ENCODE peak calls at places on chromosomes 2 and 18, in four cellular contexts. X is colonic mucosa, V is breast epithelium, O is WTC11. Q is an unnamed sample.
A peak's percentile ranks its signal among the peaks of the same experiment; 100 is the strongest.

GRCh38 chr2:241852116-241852980 is 6.3 kb downstream of the PDCD1 start:
- DNase-seq in V (peak; percentile 40), O (peak; percentile 9), X (no peak), Q (no peak)

GRCh38 chr2:43774617-43775016 is 778 bp downstream of the DYNC2LI1 start:
- DNase-seq in X (no peak), O (no peak), V (no peak), Q (no peak)

GRCh38 chr2:74596584-74596983 is 42.1 kb downstream of the DOK1 start:
- DNase-seq in X (no peak), O (no peak), V (no peak), Q (no peak)

GRCh38 chr2:129458006-129458405 is 521.5 kb upstream of the RAB6C start:
- DNase-seq in X (no peak), O (no peak), V (no peak), Q (no peak)

GRCh38 chr2:45575881-45576280 is 35.2 kb downstream of the SRBD1 start:
- DNase-seq in O (no peak), V (no peak), X (no peak), Q (no peak)

GRCh38 chr18:79458131-79458838 is 62.6 kb downstream of the NFATC1 start:
- DNase-seq in V (no peak), O (no peak), X (peak; percentile 22), Q (no peak)

GRCh38 chr2:85470850-85471800 is 52.6 kb downstream of the SH2D6 start:
- DNase-seq in X (peak; percentile 76), O (no peak), V (no peak), Q (no peak)

GRCh38 chr2:55140316-55141219 is 90.3 kb upstream of the RTN4 start:
- DNase-seq in O (no peak), V (no peak), X (no peak), Q (no peak)

GRCh38 chr18:37920865-37921264 is 355.3 kb upstream of the CELF4 start:
- DNase-seq in V (no peak), X (no peak), O (no peak), Q (no peak)

GRCh38 chr2:58886009-58886408 is 644.9 kb upstream of the FANCL start:
- DNase-seq in V (no peak), X (no peak), O (no peak), Q (no peak)

GRCh38 chr2:6864938-6865345 is 765 bp downstream of the CMPK2 start:
- DNase-seq in X (no peak), O (peak; percentile 8), V (no peak), Q (no peak)

GRCh38 chr2:120960994-120961393 is 225.3 kb downstream of the GLI2 start:
- DNase-seq in X (no peak), O (no peak), V (no peak), Q (no peak)

GRCh38 chr2:197515277-197515797 is 529 bp upstream of the MOB4 start:
- DNase-seq in O (no peak), V (no peak), X (peak; percentile 42), Q (no peak)

GRCh38 chr2:219744698-219745097 is 117.3 kb downstream of the SLC4A3 start:
- DNase-seq in X (no peak), O (no peak), V (no peak), Q (no peak)

GRCh38 chr2:217839073-217839749 is 163.6 kb downstream of the TNS1 start:
- DNase-seq in V (no peak), O (no peak), X (no peak), Q (no peak)

Q was measured in ecto neural progenitor cell.